ENCODE peak calls at places on chromosome 9, in four cellular contexts. P is kidney glomerular epithelial cell, M is NCI-H748 treated with DMSO at 0.1 percent for 48 hours, U is nephron progenitor cell. I is an unnamed sample.
A peak's percentile ranks its signal among the peaks of the same experiment; 100 is the strongest.

GRCh38 chr9:69745716-69746538 is 13.9 kb downstream of the PTAR1 start:
- DNase-seq in P (peak; percentile 32), M (no peak), U (no peak), I (no peak)

GRCh38 chr9:99259231-99259918 is 37.3 kb downstream of the SEC61B start:
- DNase-seq in P (peak; percentile 64), M (no peak), U (peak; percentile 34), I (peak; percentile 24)

GRCh38 chr9:69937358-69937757 is 106.3 kb upstream of the MAMDC2 start:
- DNase-seq in P (no peak), M (no peak), U (no peak), I (no peak)

GRCh38 chr9:111375817-111376564 is 46.0 kb upstream of the OR2K2 start:
- DNase-seq in P (peak; percentile 11), M (no peak), U (no peak), I (no peak)

GRCh38 chr9:127535834-127536233 is 76.2 kb upstream of the STXBP1 start:
- DNase-seq in P (no peak), M (no peak), U (no peak), I (no peak)

GRCh38 chr9:120324461-120324860 is 255.5 kb downstream of the CDK5RAP2 start:
- DNase-seq in P (no peak), M (no peak), U (no peak), I (no peak)

GRCh38 chr9:98997580-98997979 is 53.9 kb downstream of the COL15A1 start:
- DNase-seq in P (no peak), M (no peak), U (no peak), I (no peak)

GRCh38 chr9:136267261-136268111 is 21.9 kb upstream of the QSOX2 start:
- DNase-seq in P (peak; percentile 60), M (peak; percentile 15), U (peak; percentile 85), I (peak; percentile 81)

GRCh38 chr9:113547501-113547900 is 84.0 kb downstream of the RGS3 start:
- DNase-seq in P (no peak), M (no peak), U (no peak), I (no peak)

GRCh38 chr9:136262671-136263178 is 17.1 kb upstream of the QSOX2 start:
- DNase-seq in P (no peak), M (no peak), U (no peak), I (no peak)

GRCh38 chr9:117188394-117188793 is 226.5 kb downstream of the ASTN2 start:
- DNase-seq in P (no peak), M (no peak), U (no peak), I (no peak)

GRCh38 chr9:133323211-133323610 is 12.8 kb downstream of the SURF6 start:
- DNase-seq in P (no peak), M (no peak), U (no peak), I (no peak)

GRCh38 chr9:35110327-35110758 is 5.3 kb downstream of the ATOSB start:
- DNase-seq in P (peak; percentile 75), M (no peak), U (no peak), I (peak; percentile 91)

GRCh38 chr9:114769664-114770063 is 36.2 kb downstream of the TNFSF15 start:
- DNase-seq in P (no peak), M (no peak), U (no peak), I (no peak)

I was measured in ascending aorta.